ENCODE peak calls at places on chromosome 7, in four cellular contexts. F, T, O and I are unnamed samples. For H3K4me1, the result is how much of the 10 kb centered on the place peaks cover.

GRCh38 chr7:105270117-105270516 is 118.6 kb downstream of the SRPK2 start:
- DNase-seq in F (no peak), T (no peak), O (no peak), I (no peak)

GRCh38 chr7:151782598-151783448 is 94.1 kb downstream of the PRKAG2 start:
- DNase-seq in F (peak), T (peak), O (peak), I (peak)

GRCh38 chr7:101121996-101122932 is 4.6 kb upstream of the SERPINE1 start:
- DNase-seq in F (peak), T (no peak), O (peak), I (peak)

GRCh38 chr7:137592232-137592896 is 248.8 kb upstream of the PTN start:
- DNase-seq in F (peak), T (peak), O (peak), I (peak)

GRCh38 chr7:129074361-129074871 is 19.5 kb upstream of the TNPO3 start:
- DNase-seq in F (peak), T (no peak), O (no peak), I (no peak)

GRCh38 chr7:154171422-154171821 is 119.2 kb downstream of the DPP6 start:
- DNase-seq in F (no peak), T (no peak), O (no peak), I (no peak)

GRCh38 chr7:90772410-90772809 is 176.3 kb downstream of the CDK14 start:
- DNase-seq in F (no peak), T (no peak), O (no peak), I (no peak)

GRCh38 chr7:149050941-149051340 is 22.6 kb upstream of the PDIA4 start:
- DNase-seq in F (no peak), T (no peak), O (no peak), I (no peak)

GRCh38 chr7:30921951-30922401 is 10.3 kb downstream of the AQP1 start:
- DNase-seq in F (no peak), T (no peak), O (no peak), I (no peak)

GRCh38 chr7:131159961-131160361 is 167.7 kb upstream of the MKLN1 start:
- DNase-seq in F (peak), T (no peak), O (no peak), I (no peak)

GRCh38 chr7:141074162-141074989 is 512 bp downstream of the TMEM178B start:
- DNase-seq in F (no peak), T (peak), O (peak), I (no peak)

GRCh38 chr7:1668486-1668931 is 1.6 kb upstream of the ELFN1 start:
- DNase-seq in F (peak), T (peak), O (peak), I (no peak)

GRCh38 chr7:107854454-107854853 is 36.5 kb upstream of the DLD start:
- DNase-seq in F (no peak), T (no peak), O (no peak), I (no peak)

GRCh38 chr7:27953361-27953760 is 213.4 kb downstream of the TAX1BP1 start:
- DNase-seq in F (no peak), T (no peak), O (no peak), I (no peak)

GRCh38 chr7:66150471-66150870 is 35.8 kb downstream of the CRCP start:
- DNase-seq in F (peak), T (no peak), O (no peak), I (no peak)

GRCh38 chr7:131556055-131556911 is at the start of gene PODXL:
- DNase-seq in F (peak), T (peak), O (peak), I (no peak)

GRCh38 chr7:87215051-87215450 is 4.5 kb downstream of the TMEM243 start:
- DNase-seq in F (no peak), T (no peak), O (no peak), I (no peak)

GRCh38 chr7:87212478-87212877 is 7.1 kb downstream of the TMEM243 start:
- DNase-seq in F (no peak), T (no peak), O (no peak), I (no peak)

GRCh38 chr7:87216701-87217508 is 2.6 kb downstream of the TMEM243 start:
- DNase-seq in F (no peak), T (no peak), O (no peak), I (no peak)

GRCh38 chr7:87213252-87213651 is 6.3 kb downstream of the TMEM243 start:
- DNase-seq in F (no peak), T (no peak), O (no peak), I (no peak)

GRCh38 chr7:87213801-87214200 is 5.7 kb downstream of the TMEM243 start:
- DNase-seq in F (peak), T (no peak), O (no peak), I (no peak)
- H3K4me1 ChIP-seq in F (half or more), T (under half), O (under half), I (under half)

DNA sequence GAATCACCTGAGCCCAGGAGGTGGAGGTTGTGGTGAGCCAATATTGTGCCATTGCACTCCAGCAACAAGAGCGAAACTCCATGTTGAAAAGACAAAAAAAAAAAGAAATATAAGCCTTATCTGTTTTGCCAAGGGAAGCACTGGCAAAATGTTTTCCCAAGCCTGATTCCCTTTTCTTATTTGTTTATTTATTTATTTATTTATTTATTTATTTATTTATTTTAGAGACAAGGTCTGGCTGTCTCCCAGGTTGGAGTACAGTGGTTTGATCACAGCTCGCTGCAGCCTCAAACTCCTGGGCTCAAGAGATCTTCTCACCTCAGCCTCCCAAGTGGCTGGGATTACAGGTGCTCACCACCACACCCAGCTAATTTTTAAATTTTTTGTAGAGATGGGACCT is 44.2 kb downstream of the SVOPL start:
- DNase-seq in F (no peak), T (no peak), O (no peak), I (no peak)
- H3K4me1 ChIP-seq in F (under half), T (under half), O (under half), I (under half)

GRCh38 chr7:55100172-55100961 is 81.5 kb downstream of the EGFR start:
- DNase-seq in F (no peak), T (no peak), O (no peak), I (no peak)

GRCh38 chr7:55100962-55101327 is 82.1 kb downstream of the EGFR start:
- DNase-seq in F (no peak), T (no peak), O (no peak), I (no peak)

GRCh38 chr7:55096318-55096717 is 77.5 kb downstream of the EGFR start:
- DNase-seq in F (no peak), T (no peak), O (no peak), I (no peak)

GRCh38 chr7:55101359-55101758 is 82.5 kb downstream of the EGFR start:
- DNase-seq in F (no peak), T (no peak), O (no peak), I (no peak)

GRCh38 chr7:55099086-55099831 is 80.4 kb downstream of the EGFR start:
- DNase-seq in F (no peak), T (no peak), O (no peak), I (no peak)
- H3K4me1 ChIP-seq in F (under half), T (under half), O (under half), I (under half)

GRCh38 chr7:19984231-19984632 is 210.8 kb upstream of the TMEM196 start:
- DNase-seq in F (no peak), T (no peak), O (no peak), I (no peak)
- H3K4me1 ChIP-seq in F (under half), T (under half), O (under half), I (under half)

DNA sequence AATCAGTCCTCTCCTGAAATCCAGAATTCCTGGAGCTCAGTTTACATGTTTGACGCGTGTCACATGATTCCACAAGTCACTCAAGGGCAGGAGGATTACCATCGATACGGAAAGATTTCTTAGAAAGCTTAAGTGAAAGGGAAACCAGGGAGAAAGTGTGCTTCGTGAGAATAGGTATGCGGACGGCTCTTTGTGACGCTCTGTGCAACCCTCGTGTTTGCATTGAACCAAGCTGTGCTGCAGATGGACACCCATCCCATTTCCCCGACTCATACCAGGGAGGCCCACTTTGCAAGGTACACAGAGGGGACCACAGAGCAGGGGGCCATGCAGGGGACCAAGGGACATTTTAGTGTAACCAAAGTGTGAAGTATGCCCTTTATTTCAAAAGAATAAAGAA is 43.2 kb downstream of the IKZF1 start:
- DNase-seq in F (no peak), T (no peak), O (no peak), I (no peak)
- H3K4me1 ChIP-seq in F (under half), T (under half), O (under half), I (under half)

GRCh38 chr7:142418316-142418715 is 160.5 kb upstream of the PRSS58 start:
- DNase-seq in F (no peak), T (no peak), O (no peak), I (no peak)

GRCh38 chr7:142414915-142415314 is 157.1 kb upstream of the PRSS58 start:
- DNase-seq in F (no peak), T (no peak), O (no peak), I (no peak)

GRCh38 chr7:142413280-142414000 is 155.6 kb upstream of the PRSS58 start:
- DNase-seq in F (no peak), T (no peak), O (no peak), I (no peak)

GRCh38 chr7:142412551-142413193 is 154.8 kb upstream of the PRSS58 start:
- DNase-seq in F (peak), T (peak), O (peak), I (peak)

DNA sequence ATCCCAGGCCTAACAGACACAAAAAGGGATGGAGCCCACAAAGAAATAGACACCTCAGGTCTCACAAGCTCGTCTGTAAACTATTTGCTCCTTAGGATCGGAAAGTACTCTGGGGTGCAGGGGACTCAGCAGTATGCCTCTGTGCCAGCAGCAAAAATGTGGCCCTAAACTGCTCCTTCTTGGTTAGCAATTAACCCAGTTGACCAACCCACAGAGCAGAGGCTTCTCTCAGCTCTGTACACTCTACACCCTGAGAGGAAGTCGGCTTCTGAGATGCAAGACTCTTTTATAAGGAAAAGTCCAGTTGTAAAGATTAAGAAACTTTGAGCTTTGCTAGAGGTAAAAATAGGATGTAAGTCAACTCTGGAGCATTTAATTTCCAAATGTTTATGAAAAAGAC is 156.3 kb upstream of the PRSS58 start:
- DNase-seq in F (no peak), T (no peak), O (no peak), I (no peak)
- H3K4me1 ChIP-seq in F (under half), T (under half), O (under half), I (under half)

GRCh38 chr7:98283127-98283886 is 1.8 kb downstream of the BRI3 start:
- DNase-seq in F (no peak), T (no peak), O (no peak), I (no peak)

GRCh38 chr7:98285132-98286092 is 3.9 kb downstream of the BRI3 start:
- DNase-seq in F (no peak), T (no peak), O (no peak), I (no peak)

GRCh38 chr7:98284335-98285036 is 3.0 kb downstream of the BRI3 start:
- DNase-seq in F (peak), T (no peak), O (no peak), I (no peak)

GRCh38 chr7:98282727-98283126 is 1.2 kb downstream of the BRI3 start:
- DNase-seq in F (no peak), T (no peak), O (no peak), I (no peak)

GRCh38 chr7:98283887-98284222 is 2.4 kb downstream of the BRI3 start:
- DNase-seq in F (no peak), T (no peak), O (no peak), I (no peak)
- H3K4me1 ChIP-seq in F (half or more), T (under half), O (under half), I (under half)

GRCh38 chr7:76349313-76349885 is 9.4 kb downstream of the YWHAG start:
- DNase-seq in F (no peak), T (no peak), O (no peak), I (no peak)

GRCh38 chr7:76353744-76354143 is 5.0 kb downstream of the YWHAG start:
- DNase-seq in F (no peak), T (no peak), O (no peak), I (no peak)

GRCh38 chr7:76352193-76352592 is 6.6 kb downstream of the YWHAG start:
- DNase-seq in F (no peak), T (no peak), O (no peak), I (no peak)

GRCh38 chr7:76354516-76354915 is 4.3 kb downstream of the YWHAG start:
- DNase-seq in F (no peak), T (no peak), O (no peak), I (no peak)

DNA sequence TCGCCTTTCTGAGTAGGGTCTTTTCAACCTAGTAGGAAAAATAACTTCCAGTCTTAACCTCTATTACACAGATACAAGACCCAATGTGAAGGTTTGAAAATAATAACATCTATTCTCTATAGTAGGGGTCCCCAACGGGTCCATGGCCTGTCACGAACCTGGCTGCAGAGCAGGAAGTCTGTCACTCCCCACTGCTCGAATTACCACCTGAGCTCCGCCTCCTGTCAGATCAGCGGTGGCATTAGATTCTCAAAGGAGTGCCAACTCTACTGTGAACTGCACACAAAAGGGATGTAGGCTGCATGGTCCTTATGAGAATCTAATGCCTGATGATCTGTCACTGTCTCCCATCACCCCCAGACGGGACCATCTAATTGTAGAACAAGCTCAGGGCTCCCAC is 7.4 kb downstream of the YWHAG start:
- DNase-seq in F (no peak), T (no peak), O (no peak), I (no peak)
- H3K4me1 ChIP-seq in F (under half), T (under half), O (under half), I (under half)